ENCODE peak calls at places on chromosomes 4 and X, in ten cellular contexts. One of them, this sample, is unnamed. For H3K4me1, the result is how much of the 10 kb centered on the place peaks cover.

GRCh38 chr4:182113774-182114173 is 129.4 kb upstream of the TENM3 start:
- DNase-seq in aorta: no peak
- DNase-seq in GM23248: no peak
- DNase-seq in small intestine: no peak
- DNase-seq in spleen: no peak
- DNase-seq in mesendoderm: no peak
- DNase-seq in transverse colon: no peak
- DNase-seq in CD8-positive, alpha-beta T cell: no peak
- DNase-seq in thyroid gland: no peak
- DNase-seq in fibroblast of lung: peak
- DNase-seq in this sample: no peak

GRCh38 chr4:150366487-150366999 is 215.4 kb upstream of the MAB21L2 start:
- DNase-seq in aorta: no peak
- DNase-seq in GM23248: no peak
- DNase-seq in small intestine: no peak
- DNase-seq in spleen: no peak
- DNase-seq in mesendoderm: peak
- DNase-seq in transverse colon: no peak
- DNase-seq in CD8-positive, alpha-beta T cell: no peak
- DNase-seq in thyroid gland: no peak
- DNase-seq in fibroblast of lung: no peak
- DNase-seq in this sample: no peak

GRCh38 chr4:13953083-13953482 is 325.6 kb upstream of the BOD1L1 start:
- DNase-seq in aorta: no peak
- DNase-seq in GM23248: peak
- DNase-seq in small intestine: no peak
- DNase-seq in spleen: no peak
- DNase-seq in mesendoderm: no peak
- DNase-seq in transverse colon: no peak
- DNase-seq in CD8-positive, alpha-beta T cell: no peak
- DNase-seq in thyroid gland: no peak
- DNase-seq in fibroblast of lung: no peak
- DNase-seq in this sample: no peak

GRCh38 chrX:11665144-11666040 is at the start of gene ARHGAP6:
- DNase-seq in aorta: peak
- DNase-seq in GM23248: peak
- DNase-seq in small intestine: no peak
- DNase-seq in spleen: no peak
- DNase-seq in mesendoderm: peak
- DNase-seq in transverse colon: peak
- DNase-seq in CD8-positive, alpha-beta T cell: no peak
- DNase-seq in thyroid gland: peak
- DNase-seq in fibroblast of lung: peak
- DNase-seq in this sample: peak

GRCh38 chr4:176507845-176508533 is 188.2 kb downstream of the SPCS3 start:
- DNase-seq in aorta: no peak
- DNase-seq in GM23248: no peak
- DNase-seq in small intestine: no peak
- DNase-seq in spleen: no peak
- DNase-seq in mesendoderm: peak
- DNase-seq in transverse colon: no peak
- DNase-seq in CD8-positive, alpha-beta T cell: no peak
- DNase-seq in thyroid gland: no peak
- DNase-seq in fibroblast of lung: no peak
- DNase-seq in this sample: no peak

GRCh38 chr4:88591787-88592599 is at the start of gene HERC3:
- DNase-seq in aorta: peak
- DNase-seq in GM23248: peak
- DNase-seq in small intestine: peak
- DNase-seq in spleen: peak
- DNase-seq in mesendoderm: peak
- DNase-seq in transverse colon: peak
- DNase-seq in CD8-positive, alpha-beta T cell: peak
- DNase-seq in thyroid gland: peak
- DNase-seq in fibroblast of lung: peak
- DNase-seq in this sample: peak

GRCh38 chr4:2291705-2292651 is 30.1 kb upstream of the MXD4 start:
- DNase-seq in aorta: peak
- DNase-seq in GM23248: no peak
- DNase-seq in small intestine: no peak
- DNase-seq in spleen: peak
- DNase-seq in mesendoderm: no peak
- DNase-seq in transverse colon: no peak
- DNase-seq in CD8-positive, alpha-beta T cell: no peak
- DNase-seq in thyroid gland: peak
- DNase-seq in fibroblast of lung: no peak
- DNase-seq in this sample: no peak

GRCh38 chr4:103032575-103032974 is 13.1 kb upstream of the SLC9B1 start:
- DNase-seq in aorta: no peak
- DNase-seq in GM23248: peak
- DNase-seq in small intestine: peak
- DNase-seq in spleen: no peak
- DNase-seq in mesendoderm: peak
- DNase-seq in transverse colon: peak
- DNase-seq in CD8-positive, alpha-beta T cell: no peak
- DNase-seq in thyroid gland: no peak
- DNase-seq in fibroblast of lung: peak
- DNase-seq in this sample: peak

GRCh38 chr4:103422467-103423219 is 224.5 kb upstream of the CENPE start:
- DNase-seq in aorta: no peak
- DNase-seq in GM23248: peak
- DNase-seq in small intestine: no peak
- DNase-seq in spleen: no peak
- DNase-seq in mesendoderm: no peak
- DNase-seq in transverse colon: no peak
- DNase-seq in CD8-positive, alpha-beta T cell: no peak
- DNase-seq in thyroid gland: no peak
- DNase-seq in fibroblast of lung: no peak
- DNase-seq in this sample: no peak

GRCh38 chr4:37662861-37663390 is 23.2 kb downstream of the RELL1 start:
- DNase-seq in aorta: no peak
- DNase-seq in GM23248: no peak
- DNase-seq in small intestine: no peak
- DNase-seq in spleen: no peak
- DNase-seq in mesendoderm: no peak
- DNase-seq in transverse colon: no peak
- DNase-seq in CD8-positive, alpha-beta T cell: no peak
- DNase-seq in thyroid gland: peak
- DNase-seq in fibroblast of lung: no peak
- DNase-seq in this sample: no peak

GRCh38 chrX:131762802-131763234 is 218.9 kb downstream of the OR13H1 start:
- DNase-seq in aorta: no peak
- DNase-seq in GM23248: peak
- DNase-seq in small intestine: no peak
- DNase-seq in spleen: no peak
- DNase-seq in mesendoderm: peak
- DNase-seq in transverse colon: peak
- DNase-seq in CD8-positive, alpha-beta T cell: no peak
- DNase-seq in thyroid gland: no peak
- DNase-seq in fibroblast of lung: no peak
- DNase-seq in this sample: peak

GRCh38 chr4:92488496-92488895 is 184.7 kb downstream of the GRID2 start:
- DNase-seq in aorta: no peak
- DNase-seq in GM23248: no peak
- DNase-seq in small intestine: no peak
- DNase-seq in spleen: no peak
- DNase-seq in mesendoderm: peak
- DNase-seq in transverse colon: no peak
- DNase-seq in CD8-positive, alpha-beta T cell: no peak
- DNase-seq in thyroid gland: no peak
- DNase-seq in fibroblast of lung: no peak
- DNase-seq in this sample: no peak

GRCh38 chr4:147957446-147957845 is 225.6 kb downstream of the ARHGAP10 start:
- DNase-seq in aorta: no peak
- DNase-seq in GM23248: no peak
- DNase-seq in small intestine: no peak
- DNase-seq in spleen: no peak
- DNase-seq in mesendoderm: no peak
- DNase-seq in transverse colon: no peak
- DNase-seq in CD8-positive, alpha-beta T cell: no peak
- DNase-seq in thyroid gland: no peak
- DNase-seq in fibroblast of lung: no peak
- DNase-seq in this sample: no peak

GRCh38 chr4:42640613-42641012 is 16.3 kb downstream of the ATP8A1 start:
- DNase-seq in aorta: no peak
- DNase-seq in GM23248: no peak
- DNase-seq in small intestine: no peak
- DNase-seq in spleen: no peak
- DNase-seq in mesendoderm: no peak
- DNase-seq in transverse colon: no peak
- DNase-seq in CD8-positive, alpha-beta T cell: no peak
- DNase-seq in thyroid gland: no peak
- DNase-seq in fibroblast of lung: no peak
- DNase-seq in this sample: no peak
- H3K4me1 ChIP-seq in aorta: under half
- H3K4me1 ChIP-seq in GM23248: under half
- H3K4me1 ChIP-seq in small intestine: under half
- H3K4me1 ChIP-seq in spleen: under half
- H3K4me1 ChIP-seq in mesendoderm: under half
- H3K4me1 ChIP-seq in transverse colon: under half
- H3K4me1 ChIP-seq in CD8-positive, alpha-beta T cell: half or more
- H3K4me1 ChIP-seq in thyroid gland: under half
- H3K4me1 ChIP-seq in fibroblast of lung: under half
- H3K4me1 ChIP-seq in this sample: under half

DNA sequence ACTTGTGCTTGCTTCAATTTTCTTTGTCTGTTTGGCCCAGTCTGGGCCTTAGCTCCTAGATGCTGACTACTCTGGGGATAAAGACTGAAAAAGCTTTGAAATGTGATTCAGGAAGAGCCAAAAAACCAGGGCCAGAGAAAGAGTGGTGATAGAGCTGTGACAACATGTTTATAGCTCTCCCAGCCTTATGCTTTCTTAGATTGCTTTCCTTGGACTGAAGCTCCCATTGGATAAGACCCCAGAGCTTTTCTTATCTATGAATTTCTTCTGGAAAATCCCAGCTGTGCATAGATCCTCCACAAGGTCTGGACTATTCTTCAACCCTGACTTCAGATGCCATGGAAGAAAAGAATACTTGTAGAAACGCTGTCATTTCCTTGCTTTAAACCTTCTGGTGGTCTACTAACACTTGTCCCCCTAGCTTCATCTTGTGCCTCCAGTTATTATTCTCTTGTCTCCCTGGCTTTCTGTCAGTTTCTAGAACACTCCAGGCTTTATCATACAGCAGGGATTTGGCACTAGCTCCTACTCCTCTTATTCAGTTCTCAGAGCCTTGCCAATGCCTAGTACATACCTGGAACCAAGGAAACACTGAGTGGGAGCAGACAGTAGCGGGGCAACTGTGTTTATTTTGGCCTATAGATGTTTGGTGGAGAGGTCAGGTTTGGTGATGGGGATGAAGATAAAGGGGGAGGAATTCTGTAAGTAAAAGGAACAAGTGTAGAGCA is 57.1 kb upstream of the TEX13D start:
- DNase-seq in aorta: no peak
- DNase-seq in GM23248: no peak
- DNase-seq in small intestine: no peak
- DNase-seq in spleen: no peak
- DNase-seq in mesendoderm: no peak
- DNase-seq in transverse colon: no peak
- DNase-seq in CD8-positive, alpha-beta T cell: no peak
- DNase-seq in thyroid gland: no peak
- DNase-seq in fibroblast of lung: no peak
- DNase-seq in this sample: no peak
- H3K27ac ChIP-seq in aorta: no peak
- H3K27ac ChIP-seq in GM23248: no peak
- H3K27ac ChIP-seq in small intestine: no peak
- H3K27ac ChIP-seq in spleen: no peak
- H3K27ac ChIP-seq in mesendoderm: no peak
- H3K27ac ChIP-seq in transverse colon: no peak
- H3K27ac ChIP-seq in CD8-positive, alpha-beta T cell: no peak
- H3K27ac ChIP-seq in thyroid gland: no peak
- H3K27ac ChIP-seq in fibroblast of lung: no peak
- H3K27ac ChIP-seq in this sample: no peak

DNA sequence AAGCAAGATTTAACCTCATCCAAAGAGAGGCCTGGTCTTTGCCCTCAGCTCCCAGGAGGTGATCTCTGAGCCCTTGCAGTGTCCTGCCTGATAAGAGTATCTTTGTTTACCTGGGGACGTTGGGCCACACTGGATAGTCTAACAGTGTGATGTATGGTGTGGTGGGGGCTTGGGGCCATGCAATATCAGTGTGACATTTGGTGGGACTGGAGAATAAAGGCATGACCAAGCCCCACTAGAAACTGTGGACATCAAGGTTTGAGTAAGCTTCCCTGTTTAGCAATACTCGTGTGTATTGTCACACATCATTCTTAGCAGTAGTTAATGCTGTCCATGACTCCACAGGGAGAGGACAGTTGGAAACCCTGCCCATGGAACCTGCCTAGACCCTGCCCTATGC is 34.4 kb downstream of the BBS12 start:
- DNase-seq in aorta: no peak
- DNase-seq in GM23248: no peak
- DNase-seq in small intestine: no peak
- DNase-seq in spleen: no peak
- DNase-seq in mesendoderm: no peak
- DNase-seq in transverse colon: no peak
- DNase-seq in CD8-positive, alpha-beta T cell: no peak
- DNase-seq in thyroid gland: no peak
- DNase-seq in fibroblast of lung: no peak
- DNase-seq in this sample: no peak
- H3K4me3 ChIP-seq in aorta: no peak
- H3K4me3 ChIP-seq in GM23248: no peak
- H3K4me3 ChIP-seq in small intestine: no peak
- H3K4me3 ChIP-seq in spleen: no peak
- H3K4me3 ChIP-seq in mesendoderm: no peak
- H3K4me3 ChIP-seq in transverse colon: no peak
- H3K4me3 ChIP-seq in CD8-positive, alpha-beta T cell: no peak
- H3K4me3 ChIP-seq in thyroid gland: no peak
- H3K4me3 ChIP-seq in fibroblast of lung: no peak
- H3K4me3 ChIP-seq in this sample: no peak

DNA sequence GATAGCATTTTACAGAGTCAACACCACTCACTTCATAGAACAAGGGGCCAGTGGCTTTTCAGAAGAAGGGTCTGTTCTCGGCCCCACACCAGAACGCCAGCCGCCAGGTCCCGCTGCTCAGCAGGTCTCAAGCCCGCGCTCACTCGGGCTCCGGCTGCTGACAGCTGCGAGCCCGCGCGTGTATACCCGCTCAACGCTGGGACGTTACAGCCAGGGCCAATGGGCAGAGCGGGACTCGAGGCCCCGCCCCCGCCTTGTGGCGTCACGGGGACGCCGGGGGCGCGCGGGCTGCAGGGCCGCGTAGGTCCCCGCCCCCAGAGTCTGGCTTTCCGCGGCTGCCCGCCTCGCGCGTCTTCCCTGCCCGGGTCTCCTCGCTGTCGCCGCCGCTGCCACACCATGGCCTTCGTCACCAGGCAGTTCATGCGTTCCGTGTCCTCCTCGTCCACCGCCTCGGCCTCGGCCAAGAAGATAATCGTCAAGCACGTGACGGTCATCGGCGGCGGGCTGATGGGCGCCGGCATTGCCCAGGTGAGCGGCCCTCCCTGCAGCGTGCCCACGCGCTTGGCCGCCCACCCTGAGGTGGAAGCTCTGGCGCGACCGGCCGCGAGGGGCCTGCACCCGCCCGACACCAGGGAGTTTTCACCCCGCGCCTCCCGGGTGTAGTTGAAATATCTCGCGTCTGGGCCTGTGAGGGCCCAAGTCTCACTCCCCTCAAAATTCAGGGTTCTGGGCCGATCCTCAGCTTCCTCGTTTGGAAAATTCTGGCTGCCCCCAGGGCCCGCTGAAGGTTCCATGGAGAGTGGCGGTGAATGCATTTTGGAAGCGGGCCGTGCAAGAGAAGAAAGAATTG is at the start of gene HADH:
- DNase-seq in aorta: peak
- DNase-seq in GM23248: peak
- DNase-seq in small intestine: peak
- DNase-seq in spleen: peak
- DNase-seq in mesendoderm: peak
- DNase-seq in transverse colon: peak
- DNase-seq in CD8-positive, alpha-beta T cell: peak
- DNase-seq in thyroid gland: peak
- DNase-seq in fibroblast of lung: peak
- DNase-seq in this sample: peak
- H3K4me1 ChIP-seq in aorta: under half
- H3K4me1 ChIP-seq in GM23248: under half
- H3K4me1 ChIP-seq in small intestine: under half
- H3K4me1 ChIP-seq in spleen: under half
- H3K4me1 ChIP-seq in mesendoderm: under half
- H3K4me1 ChIP-seq in transverse colon: half or more
- H3K4me1 ChIP-seq in CD8-positive, alpha-beta T cell: under half
- H3K4me1 ChIP-seq in thyroid gland: under half
- H3K4me1 ChIP-seq in fibroblast of lung: under half
- H3K4me1 ChIP-seq in this sample: half or more

This sample was measured in body of pancreas.